ENCODE peak calls at places on chromosomes 16 and 17, in eight cellular contexts. One of them, this sample, is unnamed.

GRCh38 chr17:78923660-78924453 is 1.3 kb downstream of the TIMP2 start:
- DNase-seq in GM12891: peak
- DNase-seq in breast epithelium: peak
- DNase-seq in HL-60: no peak
- DNase-seq in upper lobe of left lung: peak
- DNase-seq in SK-N-SH: peak
- DNase-seq in GM23338: peak
- DNase-seq in GM12878: no peak
- DNase-seq in this sample: no peak

GRCh38 chr16:28182183-28182582 is 29.6 kb downstream of the XPO6 start:
- DNase-seq in GM12891: no peak
- DNase-seq in breast epithelium: no peak
- DNase-seq in HL-60: no peak
- DNase-seq in upper lobe of left lung: no peak
- DNase-seq in SK-N-SH: no peak
- DNase-seq in GM23338: no peak
- DNase-seq in GM12878: no peak
- DNase-seq in this sample: no peak

GRCh38 chr17:27481327-27481726 is 25.1 kb downstream of the KSR1 start:
- DNase-seq in GM12891: no peak
- DNase-seq in breast epithelium: no peak
- DNase-seq in HL-60: no peak
- DNase-seq in upper lobe of left lung: no peak
- DNase-seq in SK-N-SH: no peak
- DNase-seq in GM23338: no peak
- DNase-seq in GM12878: no peak
- DNase-seq in this sample: no peak

GRCh38 chr17:40218740-40219072 is 398 bp upstream of the WIPF2 start:
- DNase-seq in GM12891: peak
- DNase-seq in breast epithelium: no peak
- DNase-seq in HL-60: peak
- DNase-seq in upper lobe of left lung: peak
- DNase-seq in SK-N-SH: peak
- DNase-seq in GM23338: peak
- DNase-seq in GM12878: peak
- DNase-seq in this sample: no peak

GRCh38 chr17:3447625-3448024 is 14.0 kb upstream of the OR1E2 start:
- DNase-seq in GM12891: no peak
- DNase-seq in breast epithelium: no peak
- DNase-seq in HL-60: no peak
- DNase-seq in upper lobe of left lung: no peak
- DNase-seq in SK-N-SH: no peak
- DNase-seq in GM23338: peak
- DNase-seq in GM12878: no peak
- DNase-seq in this sample: no peak

GRCh38 chr17:65627892-65628622 is 66.6 kb upstream of the AXIN2 start:
- DNase-seq in GM12891: no peak
- DNase-seq in breast epithelium: peak
- DNase-seq in HL-60: no peak
- DNase-seq in upper lobe of left lung: no peak
- DNase-seq in SK-N-SH: no peak
- DNase-seq in GM23338: no peak
- DNase-seq in GM12878: no peak
- DNase-seq in this sample: no peak

GRCh38 chr16:48384982-48385271 is 286 bp downstream of the SIAH1 start:
- DNase-seq in GM12891: peak
- DNase-seq in breast epithelium: no peak
- DNase-seq in HL-60: no peak
- DNase-seq in upper lobe of left lung: no peak
- DNase-seq in SK-N-SH: no peak
- DNase-seq in GM23338: peak
- DNase-seq in GM12878: no peak
- DNase-seq in this sample: no peak

GRCh38 chr16:83211711-83212110 is 584.9 kb downstream of the CDH13 start:
- DNase-seq in GM12891: no peak
- DNase-seq in breast epithelium: no peak
- DNase-seq in HL-60: no peak
- DNase-seq in upper lobe of left lung: no peak
- DNase-seq in SK-N-SH: no peak
- DNase-seq in GM23338: peak
- DNase-seq in GM12878: no peak
- DNase-seq in this sample: no peak

GRCh38 chr16:11024333-11025053 is 80.1 kb downstream of the CLEC16A start:
- DNase-seq in GM12891: no peak
- DNase-seq in breast epithelium: no peak
- DNase-seq in HL-60: no peak
- DNase-seq in upper lobe of left lung: no peak
- DNase-seq in SK-N-SH: no peak
- DNase-seq in GM23338: no peak
- DNase-seq in GM12878: no peak
- DNase-seq in this sample: no peak

GRCh38 chr16:31301708-31302400 is 42.1 kb downstream of the ITGAM start:
- DNase-seq in GM12891: no peak
- DNase-seq in breast epithelium: no peak
- DNase-seq in HL-60: peak
- DNase-seq in upper lobe of left lung: peak
- DNase-seq in SK-N-SH: no peak
- DNase-seq in GM23338: peak
- DNase-seq in GM12878: no peak
- DNase-seq in this sample: no peak

GRCh38 chr17:42577140-42577531 is 393 bp downstream of the PSMC3IP start:
- DNase-seq in GM12891: no peak
- DNase-seq in breast epithelium: no peak
- DNase-seq in HL-60: no peak
- DNase-seq in upper lobe of left lung: no peak
- DNase-seq in SK-N-SH: no peak
- DNase-seq in GM23338: peak
- DNase-seq in GM12878: no peak
- DNase-seq in this sample: no peak

GRCh38 chr16:6363891-6364607 is 968.6 kb upstream of the RBFOX1 start:
- DNase-seq in GM12891: no peak
- DNase-seq in breast epithelium: no peak
- DNase-seq in HL-60: no peak
- DNase-seq in upper lobe of left lung: no peak
- DNase-seq in SK-N-SH: no peak
- DNase-seq in GM23338: no peak
- DNase-seq in GM12878: no peak
- DNase-seq in this sample: no peak

GRCh38 chr17:6910987-6911603 is 79.6 kb upstream of the TEKT1 start:
- DNase-seq in GM12891: no peak
- DNase-seq in breast epithelium: no peak
- DNase-seq in HL-60: no peak
- DNase-seq in upper lobe of left lung: no peak
- DNase-seq in SK-N-SH: peak
- DNase-seq in GM23338: peak
- DNase-seq in GM12878: no peak
- DNase-seq in this sample: no peak

GRCh38 chr16:7303677-7304200 is 28.9 kb upstream of the RBFOX1 start:
- DNase-seq in GM12891: no peak
- DNase-seq in breast epithelium: no peak
- DNase-seq in HL-60: no peak
- DNase-seq in upper lobe of left lung: no peak
- DNase-seq in SK-N-SH: peak
- DNase-seq in GM23338: peak
- DNase-seq in GM12878: no peak
- DNase-seq in this sample: no peak

GRCh38 chr17:8173056-8173870 is 2.9 kb downstream of the TMEM107 start:
- DNase-seq in GM12891: no peak
- DNase-seq in breast epithelium: no peak
- DNase-seq in HL-60: peak
- DNase-seq in upper lobe of left lung: peak
- DNase-seq in SK-N-SH: peak
- DNase-seq in GM23338: peak
- DNase-seq in GM12878: peak
- DNase-seq in this sample: peak

DNA sequence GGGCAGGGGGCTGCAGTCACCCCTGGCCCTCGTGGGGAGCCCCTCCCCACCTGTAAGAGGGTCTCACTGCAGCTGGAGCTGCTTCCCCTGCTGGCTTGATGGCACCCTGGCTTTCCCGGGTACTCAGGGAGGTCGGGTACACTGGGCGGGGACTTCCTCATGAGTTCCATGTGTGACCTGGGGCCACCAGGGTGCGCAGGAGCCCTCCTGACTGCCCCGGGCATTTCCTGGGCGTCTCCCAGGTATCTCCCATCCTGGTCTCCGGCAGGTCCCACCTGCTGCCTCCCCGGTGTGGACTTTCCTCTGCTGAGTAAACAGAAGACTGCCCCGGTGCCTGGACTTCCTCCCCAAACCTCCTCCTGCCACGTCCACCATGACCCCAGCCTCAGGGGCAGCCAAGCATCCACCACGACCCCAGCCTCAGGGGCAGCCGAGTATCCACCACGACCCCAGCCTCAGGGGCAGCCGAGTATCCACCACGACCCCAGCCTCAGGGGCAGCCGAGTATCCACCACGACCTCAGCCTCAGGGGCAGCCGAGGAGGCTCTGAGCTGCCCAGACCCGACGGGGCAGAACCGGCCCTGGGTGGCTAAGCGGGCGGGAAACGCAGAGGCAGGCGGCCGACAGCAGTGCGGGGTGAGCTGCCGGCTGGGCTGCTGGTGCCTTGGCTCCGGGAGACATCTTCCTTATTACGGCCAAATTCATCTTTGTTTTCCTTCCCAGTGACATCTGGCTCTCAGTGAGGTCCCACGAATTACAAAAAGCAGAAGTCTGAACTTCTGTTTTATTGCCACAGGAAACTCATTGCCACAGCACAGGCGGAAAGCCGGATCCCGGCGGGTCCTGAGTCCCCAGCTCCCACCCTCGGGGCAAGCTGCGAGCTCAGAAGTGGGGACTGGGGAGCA is 40.7 kb downstream of the CBFA2T3 start:
- DNase-seq in GM12891: peak
- DNase-seq in breast epithelium: no peak
- DNase-seq in HL-60: no peak
- DNase-seq in upper lobe of left lung: peak
- DNase-seq in SK-N-SH: no peak
- DNase-seq in GM23338: no peak
- DNase-seq in GM12878: no peak
- DNase-seq in this sample: no peak
- TF ChIP-seq POLR2AphosphoS5 in GM12891: no peak
- TF ChIP-seq POLR2AphosphoS5 in breast epithelium: no peak
- TF ChIP-seq POLR2AphosphoS5 in HL-60: peak
- TF ChIP-seq POLR2AphosphoS5 in upper lobe of left lung: no peak
- TF ChIP-seq POLR2AphosphoS5 in SK-N-SH: no peak
- TF ChIP-seq POLR2AphosphoS5 in GM23338: no peak
- TF ChIP-seq POLR2AphosphoS5 in GM12878: no peak
- TF ChIP-seq POLR2AphosphoS5 in this sample: no peak

GRCh38 chr16:14628806-14629611 is 1.1 kb downstream of the PARN start:
- DNase-seq in GM12891: no peak
- DNase-seq in breast epithelium: no peak
- DNase-seq in HL-60: no peak
- DNase-seq in upper lobe of left lung: no peak
- DNase-seq in SK-N-SH: peak
- DNase-seq in GM23338: peak
- DNase-seq in GM12878: no peak
- DNase-seq in this sample: no peak

GRCh38 chr16:14627088-14627487 is 3.0 kb downstream of the PARN start:
- DNase-seq in GM12891: no peak
- DNase-seq in breast epithelium: no peak
- DNase-seq in HL-60: no peak
- DNase-seq in upper lobe of left lung: no peak
- DNase-seq in SK-N-SH: no peak
- DNase-seq in GM23338: no peak
- DNase-seq in GM12878: no peak
- DNase-seq in this sample: no peak

GRCh38 chr16:14632693-14633569 is at the start of gene BFAR:
- DNase-seq in GM12891: peak
- DNase-seq in breast epithelium: peak
- DNase-seq in HL-60: peak
- DNase-seq in upper lobe of left lung: peak
- DNase-seq in SK-N-SH: peak
- DNase-seq in GM23338: peak
- DNase-seq in GM12878: peak
- DNase-seq in this sample: peak

GRCh38 chr16:14629612-14629918 is 495 bp downstream of the PARN start:
- DNase-seq in GM12891: no peak
- DNase-seq in breast epithelium: no peak
- DNase-seq in HL-60: no peak
- DNase-seq in upper lobe of left lung: peak
- DNase-seq in SK-N-SH: no peak
- DNase-seq in GM23338: peak
- DNase-seq in GM12878: no peak
- DNase-seq in this sample: no peak

GRCh38 chr16:14629919-14630619 is at the start of gene PARN:
- DNase-seq in GM12891: peak
- DNase-seq in breast epithelium: peak
- DNase-seq in HL-60: peak
- DNase-seq in upper lobe of left lung: peak
- DNase-seq in SK-N-SH: peak
- DNase-seq in GM23338: peak
- DNase-seq in GM12878: peak
- DNase-seq in this sample: peak
- TF ChIP-seq POLR2AphosphoS5 in GM12891: peak
- TF ChIP-seq POLR2AphosphoS5 in breast epithelium: peak
- TF ChIP-seq POLR2AphosphoS5 in HL-60: peak
- TF ChIP-seq POLR2AphosphoS5 in upper lobe of left lung: peak
- TF ChIP-seq POLR2AphosphoS5 in SK-N-SH: peak
- TF ChIP-seq POLR2AphosphoS5 in GM23338: peak
- TF ChIP-seq POLR2AphosphoS5 in GM12878: peak
- TF ChIP-seq POLR2AphosphoS5 in this sample: peak

GRCh38 chr16:29898786-29899515 is 399 bp downstream of the SEZ6L2 start:
- DNase-seq in GM12891: no peak
- DNase-seq in breast epithelium: peak
- DNase-seq in HL-60: no peak
- DNase-seq in upper lobe of left lung: peak
- DNase-seq in SK-N-SH: peak
- DNase-seq in GM23338: peak
- DNase-seq in GM12878: no peak
- DNase-seq in this sample: no peak
- TF ChIP-seq POLR2AphosphoS5 in GM12891: no peak
- TF ChIP-seq POLR2AphosphoS5 in breast epithelium: no peak
- TF ChIP-seq POLR2AphosphoS5 in HL-60: no peak
- TF ChIP-seq POLR2AphosphoS5 in upper lobe of left lung: no peak
- TF ChIP-seq POLR2AphosphoS5 in SK-N-SH: peak
- TF ChIP-seq POLR2AphosphoS5 in GM23338: peak
- TF ChIP-seq POLR2AphosphoS5 in GM12878: no peak
- TF ChIP-seq POLR2AphosphoS5 in this sample: no peak

GRCh38 chr17:1368588-1368987 is 31.4 kb downstream of the YWHAE start:
- DNase-seq in GM12891: no peak
- DNase-seq in breast epithelium: no peak
- DNase-seq in HL-60: no peak
- DNase-seq in upper lobe of left lung: no peak
- DNase-seq in SK-N-SH: no peak
- DNase-seq in GM23338: no peak
- DNase-seq in GM12878: no peak
- DNase-seq in this sample: no peak

GRCh38 chr17:1362964-1363363 is 37.1 kb downstream of the YWHAE start:
- DNase-seq in GM12891: peak
- DNase-seq in breast epithelium: no peak
- DNase-seq in HL-60: peak
- DNase-seq in upper lobe of left lung: peak
- DNase-seq in SK-N-SH: no peak
- DNase-seq in GM23338: no peak
- DNase-seq in GM12878: no peak
- DNase-seq in this sample: no peak

GRCh38 chr17:1367351-1367745 is 32.7 kb downstream of the YWHAE start:
- DNase-seq in GM12891: no peak
- DNase-seq in breast epithelium: no peak
- DNase-seq in HL-60: no peak
- DNase-seq in upper lobe of left lung: no peak
- DNase-seq in SK-N-SH: no peak
- DNase-seq in GM23338: no peak
- DNase-seq in GM12878: no peak
- DNase-seq in this sample: no peak

GRCh38 chr17:1366234-1366633 is 33.8 kb downstream of the YWHAE start:
- DNase-seq in GM12891: no peak
- DNase-seq in breast epithelium: no peak
- DNase-seq in HL-60: no peak
- DNase-seq in upper lobe of left lung: no peak
- DNase-seq in SK-N-SH: no peak
- DNase-seq in GM23338: peak
- DNase-seq in GM12878: no peak
- DNase-seq in this sample: no peak

GRCh38 chr17:1365445-1366039 is 34.5 kb downstream of the YWHAE start:
- DNase-seq in GM12891: peak
- DNase-seq in breast epithelium: no peak
- DNase-seq in HL-60: no peak
- DNase-seq in upper lobe of left lung: peak
- DNase-seq in SK-N-SH: peak
- DNase-seq in GM23338: peak
- DNase-seq in GM12878: peak
- DNase-seq in this sample: peak
- TF ChIP-seq POLR2AphosphoS5 in GM12891: no peak
- TF ChIP-seq POLR2AphosphoS5 in breast epithelium: peak
- TF ChIP-seq POLR2AphosphoS5 in HL-60: no peak
- TF ChIP-seq POLR2AphosphoS5 in upper lobe of left lung: peak
- TF ChIP-seq POLR2AphosphoS5 in SK-N-SH: no peak
- TF ChIP-seq POLR2AphosphoS5 in GM23338: no peak
- TF ChIP-seq POLR2AphosphoS5 in GM12878: no peak
- TF ChIP-seq POLR2AphosphoS5 in this sample: no peak

This sample was measured in SK-N-MC.